ENCODE peak calls at places on chromosomes 2 and 18, in six cellular contexts. O, V, J, G, N and W are unnamed samples.
A peak's percentile ranks its signal among the peaks of the same experiment; 100 is the strongest.

GRCh38 chr2:46805401-46805951 is 110.1 kb downstream of the MCFD2 start:
- DNase-seq in O (no peak), V (no peak), J (no peak), G (no peak), N (peak; percentile 31), W (no peak)

GRCh38 chr2:25115902-25116301 is 52.5 kb downstream of the POMC start:
- DNase-seq in O (peak; percentile 68), V (peak; percentile 78), J (no peak), G (no peak), N (no peak), W (no peak)

GRCh38 chr2:120474486-120474885 is 128.6 kb downstream of the INHBB start:
- DNase-seq in O (no peak), V (no peak), J (no peak), G (no peak), N (no peak), W (no peak)

GRCh38 chr2:128745946-128746345 is 427.3 kb upstream of the HS6ST1 start:
- DNase-seq in O (no peak), V (peak; percentile 13), J (no peak), G (no peak), N (no peak), W (no peak)

GRCh38 chr2:128291161-128291843 is 27.4 kb downstream of the HS6ST1 start:
- DNase-seq in O (no peak), V (no peak), J (no peak), G (no peak), N (no peak), W (no peak)

GRCh38 chr2:46164581-46165301 is 132.5 kb upstream of the EPAS1 start:
- DNase-seq in O (peak; percentile 96), V (peak; percentile 97), J (peak; percentile 84), G (no peak), N (no peak), W (no peak)

GRCh38 chr2:74250189-74250631 is 51.8 kb downstream of the MTHFD2 start:
- DNase-seq in O (peak; percentile 40), V (peak; percentile 30), J (peak; percentile 50), G (peak; percentile 79), N (peak; percentile 85), W (peak; percentile 71)

GRCh38 chr2:24477229-24477628 is 13.8 kb upstream of the NCOA1 start:
- DNase-seq in O (no peak), V (no peak), J (no peak), G (peak; percentile 20), N (no peak), W (no peak)

GRCh38 chr2:164510895-164511294 is 110.4 kb downstream of the GRB14 start:
- DNase-seq in O (no peak), V (no peak), J (no peak), G (no peak), N (no peak), W (peak; percentile 25)

GRCh38 chr2:235127909-235128308 is 176.1 kb downstream of the SH3BP4 start:
- DNase-seq in O (no peak), V (peak; percentile 8), J (no peak), G (no peak), N (no peak), W (no peak)

GRCh38 chr2:160920791-160921303 is 239.4 kb upstream of the TANK start:
- DNase-seq in O (peak; percentile 95), V (peak; percentile 92), J (peak; percentile 33), G (no peak), N (peak; percentile 74), W (no peak)

GRCh38 chr2:24122-24521 is 22.2 kb downstream of the FAM110C start:
- DNase-seq in O (no peak), V (no peak), J (no peak), G (no peak), N (no peak), W (no peak)

GRCh38 chr2:183078163-183078466 is 432 bp upstream of the DUSP19 start:
- DNase-seq in O (no peak), V (no peak), J (no peak), G (peak; percentile 84), N (peak; percentile 76), W (peak; percentile 55)

GRCh38 chr18:48933578-48934399 is 17.0 kb downstream of the SMAD7 start:
- DNase-seq in O (no peak), V (no peak), J (peak; percentile 46), G (no peak), N (no peak), W (no peak)

GRCh38 chr2:215815960-215816359 is 197.4 kb downstream of the MREG start:
- DNase-seq in O (no peak), V (no peak), J (no peak), G (no peak), N (no peak), W (no peak)

GRCh38 chr2:215535726-215536125 is 99.9 kb upstream of the FN1 start:
- DNase-seq in O (no peak), V (peak; percentile 68), J (no peak), G (no peak), N (no peak), W (peak; percentile 8)

GRCh38 chr2:222949690-222950323 is 89.0 kb downstream of the ACSL3 start:
- DNase-seq in O (no peak), V (no peak), J (no peak), G (no peak), N (no peak), W (no peak)

GRCh38 chr2:96522304-96523203 is 14.0 kb upstream of the ARID5A start:
- DNase-seq in O (no peak), V (no peak), J (no peak), G (no peak), N (no peak), W (peak; percentile 29)

GRCh38 chr2:199488772-199489400 is 31.1 kb upstream of the SATB2 start:
- DNase-seq in O (peak; percentile 59), V (peak; percentile 32), J (peak; percentile 23), G (peak; percentile 92), N (peak; percentile 59), W (no peak)

GRCh38 chr2:63440612-63441011 is 147.7 kb downstream of the WDPCP start:
- DNase-seq in O (peak; percentile 79), V (peak; percentile 25), J (no peak), G (no peak), N (no peak), W (no peak)

GRCh38 chr2:234792566-234792965 is 159.3 kb upstream of the SH3BP4 start:
- DNase-seq in O (no peak), V (peak; percentile 96), J (no peak), G (peak; percentile 44), N (no peak), W (no peak)

GRCh38 chr2:161209902-161210301 is 49.7 kb downstream of the TANK start:
- DNase-seq in O (no peak), V (no peak), J (no peak), G (no peak), N (no peak), W (no peak)

GRCh38 chr18:50327983-50328382 is 40.5 kb upstream of the CXXC1 start:
- DNase-seq in O (no peak), V (no peak), J (no peak), G (no peak), N (no peak), W (no peak)

GRCh38 chr2:120221616-120222015 is 1.6 kb downstream of the TMEM185B start:
- DNase-seq in O (no peak), V (no peak), J (no peak), G (no peak), N (no peak), W (no peak)

GRCh38 chr2:236985940-236986339 is 99.7 kb upstream of the COPS8 start:
- DNase-seq in O (no peak), V (no peak), J (no peak), G (no peak), N (no peak), W (no peak)

GRCh38 chr2:29920130-29920577 is 1.2 kb downstream of the ALK start:
- DNase-seq in O (no peak), V (peak; percentile 60), J (peak; percentile 75), G (peak; percentile 91), N (no peak), W (peak; percentile 51)

GRCh38 chr2:191115391-191115790 is 35.4 kb downstream of the STAT4 start:
- DNase-seq in O (peak; percentile 18), V (peak; percentile 52), J (no peak), G (no peak), N (no peak), W (peak; percentile 10)

GRCh38 chr2:83196225-83196624 is 1262.9 kb downstream of the SUCLG1 start:
- DNase-seq in O (peak; percentile 42), V (peak; percentile 6), J (no peak), G (peak; percentile 44), N (peak; percentile 2), W (no peak)

GRCh38 chr2:182240862-182241371 is 185.9 kb downstream of the PDE1A start:
- DNase-seq in O (peak; percentile 27), V (peak; percentile 34), J (no peak), G (peak; percentile 54), N (peak; percentile 14), W (no peak)

GRCh38 chr2:112031473-112031872 is 23.6 kb upstream of the TMEM87B start:
- DNase-seq in O (no peak), V (peak; percentile 29), J (peak; percentile 38), G (peak; percentile 69), N (no peak), W (no peak)

GRCh38 chr2:218859556-218859993 is at the start of gene WNT6:
- DNase-seq in O (no peak), V (no peak), J (no peak), G (peak; percentile 49), N (peak; percentile 78), W (no peak)
- H3K4me3 ChIP-seq in O (peak within 1 kb of the TSS; percentile 35), V (peak within 1 kb of the TSS; percentile 10), J (peak within 1 kb of the TSS; percentile 25), G (peak within 1 kb of the TSS; percentile 54), N (peak within 1 kb of the TSS; percentile 49), W (no peak within 1 kb of the TSS)

GRCh38 chr2:224608104-224608503 is 22.9 kb upstream of the CUL3 start:
- DNase-seq in O (no peak), V (no peak), J (no peak), G (no peak), N (no peak), W (no peak)

GRCh38 chr2:224613543-224614317 is 28.6 kb upstream of the CUL3 start:
- DNase-seq in O (no peak), V (no peak), J (no peak), G (no peak), N (peak; percentile 46), W (no peak)

GRCh38 chr2:224612581-224612980 is 27.4 kb upstream of the CUL3 start:
- DNase-seq in O (no peak), V (no peak), J (no peak), G (no peak), N (no peak), W (no peak)

DNA sequence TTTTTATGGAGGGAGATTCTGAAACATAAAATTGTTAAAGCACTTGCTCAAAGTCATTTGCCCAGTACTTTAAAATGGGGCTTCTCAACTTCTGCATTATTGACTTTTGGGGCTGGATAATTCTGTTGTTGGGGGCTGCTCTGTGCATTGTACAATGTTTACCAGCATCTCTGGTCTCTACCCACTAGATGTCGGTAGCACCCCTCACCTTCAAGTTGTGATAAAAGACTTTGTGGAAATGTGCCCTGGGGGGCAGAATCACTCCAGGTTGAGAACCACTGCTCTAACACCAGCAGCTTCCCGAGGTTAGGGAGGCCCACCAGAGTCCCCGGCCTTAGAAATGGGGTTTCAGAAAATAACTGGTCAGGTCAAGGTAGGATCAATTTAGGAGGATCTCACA is 26.8 kb upstream of the CUL3 start:
- DNase-seq in O (no peak), V (no peak), J (no peak), G (peak; percentile 28), N (no peak), W (no peak)
- TF ChIP-seq CTCF in O (no peak), V (no peak), J (no peak), G (peak; percentile 60), N (no peak), W (no peak)

GRCh38 chr18:47832348-47832747 is 98.1 kb downstream of the SMAD2 start:
- DNase-seq in O (peak; percentile 9), V (peak; percentile 45), J (no peak), G (no peak), N (no peak), W (no peak)
- H3K4me1 ChIP-seq in O (peaks cover 2% of the 10 kb centered on the region), V (no peaks in the 10 kb centered on the region), J (peaks cover 2% of the 10 kb centered on the region), G (no peaks in the 10 kb centered on the region), N (no peaks in the 10 kb centered on the region), W (no peaks in the 10 kb centered on the region)

GRCh38 chr2:7611750-7612149 is 694.5 kb downstream of the RNF144A start:
- DNase-seq in O (no peak), V (no peak), J (no peak), G (no peak), N (no peak), W (no peak)
- H3K4me3 ChIP-seq in O (no peak overlapping the region), V (no peak overlapping the region), J (no peak overlapping the region), G (no peak overlapping the region), N (no peak overlapping the region), W (no peak overlapping the region)